ENCODE peak calls at places on chromosomes 16 and 17, in seven cellular contexts. W, I, G, V, R, E and B are unnamed samples.
A peak's percentile ranks its signal among the peaks of the same experiment; 100 is the strongest.

GRCh38 chr17:81238815-81239713 is at the start of the genes NDUFAF8 and TEPSIN:
- DNase-seq in W (peak; percentile 99), I (peak; percentile 100), G (peak; percentile 97), V (peak; percentile 99), R (peak; percentile 99), E (peak; percentile 100), B (peak; percentile 99)

GRCh38 chr17:33968350-33969044 is 286.6 kb upstream of the CCL2 start:
- DNase-seq in W (no peak), I (peak; percentile 18), G (no peak), V (no peak), R (no peak), E (no peak), B (no peak)

GRCh38 chr17:42016952-42017865 is at the start of gene DNAJC7:
- DNase-seq in W (peak; percentile 91), I (peak; percentile 96), G (peak; percentile 88), V (peak; percentile 92), R (peak; percentile 93), E (peak; percentile 91), B (peak; percentile 98)

GRCh38 chr16:67658849-67659674 is 998 bp downstream of the ACD start:
- DNase-seq in W (no peak), I (no peak), G (no peak), V (no peak), R (no peak), E (no peak), B (no peak)

GRCh38 chr16:56405977-56406376 is 19.4 kb downstream of the AMFR start:
- DNase-seq in W (no peak), I (no peak), G (no peak), V (no peak), R (no peak), E (no peak), B (no peak)

GRCh38 chr17:33893192-33893591 is 361.9 kb upstream of the CCL2 start:
- DNase-seq in W (no peak), I (no peak), G (no peak), V (no peak), R (no peak), E (no peak), B (no peak)

GRCh38 chr16:2987854-2988253 is 7.6 kb upstream of the PKMYT1 start:
- DNase-seq in W (no peak), I (no peak), G (no peak), V (no peak), R (no peak), E (no peak), B (no peak)

GRCh38 chr16:80725566-80726162 is 78.7 kb downstream of the CDYL2 start:
- DNase-seq in W (no peak), I (no peak), G (no peak), V (no peak), R (no peak), E (no peak), B (no peak)

GRCh38 chr16:73143681-73144370 is 95.9 kb upstream of the ZFHX3 start:
- DNase-seq in W (no peak), I (no peak), G (no peak), V (no peak), R (no peak), E (no peak), B (no peak)

GRCh38 chr16:51719376-51719775 is 568.3 kb upstream of the SALL1 start:
- DNase-seq in W (no peak), I (no peak), G (no peak), V (no peak), R (no peak), E (no peak), B (no peak)

GRCh38 chr17:83129676-83130075 is 50.3 kb downstream of the METRNL start:
- DNase-seq in W (no peak), I (no peak), G (no peak), V (no peak), R (no peak), E (no peak), B (peak; percentile 58)

GRCh38 chr17:79943354-79944241 is 92.1 kb downstream of the TBC1D16 start:
- DNase-seq in W (no peak), I (no peak), G (peak; percentile 29), V (no peak), R (no peak), E (no peak), B (no peak)

GRCh38 chr16:71854369-71854948 is 8.7 kb downstream of the ATXN1L start:
- DNase-seq in W (no peak), I (no peak), G (no peak), V (no peak), R (no peak), E (no peak), B (no peak)

DNA sequence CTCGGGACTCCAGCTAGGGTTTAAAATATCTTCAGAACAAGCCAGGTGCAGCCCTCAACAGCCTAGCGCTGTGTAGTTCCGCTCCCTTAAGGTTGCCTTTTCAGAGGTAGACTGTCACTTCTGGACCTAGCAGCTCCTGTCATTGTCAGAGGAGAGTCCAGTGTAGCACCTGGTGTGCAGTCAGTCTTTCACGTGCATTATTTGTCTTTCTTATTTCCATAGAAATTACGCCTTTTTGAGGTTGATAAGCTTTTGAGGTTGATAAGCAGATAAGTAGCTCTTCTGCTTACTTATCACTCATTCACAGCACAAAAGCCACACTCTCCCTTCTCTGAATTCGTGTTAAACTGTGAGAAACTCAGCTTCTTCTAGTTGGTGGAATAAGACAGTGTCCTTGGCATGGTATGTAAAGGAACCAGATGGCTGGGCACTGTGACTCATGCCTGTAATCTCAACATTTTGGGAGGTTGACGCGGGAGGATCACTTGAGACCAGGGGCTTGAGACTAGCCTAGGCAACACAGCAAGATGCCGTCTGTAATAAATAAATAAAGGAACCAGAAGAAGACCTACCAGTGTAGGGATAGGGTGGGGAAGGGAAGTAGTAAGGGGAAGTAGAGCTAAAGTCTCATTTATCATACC is 10.2 kb downstream of the EEF2K start:
- DNase-seq in W (peak; percentile 50), I (no peak), G (no peak), V (no peak), R (no peak), E (no peak), B (no peak)
- TF ChIP-seq POLR2A in W (no peak), I (no peak), G (no peak), V (no peak), R (no peak), E (no peak), B (no peak)

DNA sequence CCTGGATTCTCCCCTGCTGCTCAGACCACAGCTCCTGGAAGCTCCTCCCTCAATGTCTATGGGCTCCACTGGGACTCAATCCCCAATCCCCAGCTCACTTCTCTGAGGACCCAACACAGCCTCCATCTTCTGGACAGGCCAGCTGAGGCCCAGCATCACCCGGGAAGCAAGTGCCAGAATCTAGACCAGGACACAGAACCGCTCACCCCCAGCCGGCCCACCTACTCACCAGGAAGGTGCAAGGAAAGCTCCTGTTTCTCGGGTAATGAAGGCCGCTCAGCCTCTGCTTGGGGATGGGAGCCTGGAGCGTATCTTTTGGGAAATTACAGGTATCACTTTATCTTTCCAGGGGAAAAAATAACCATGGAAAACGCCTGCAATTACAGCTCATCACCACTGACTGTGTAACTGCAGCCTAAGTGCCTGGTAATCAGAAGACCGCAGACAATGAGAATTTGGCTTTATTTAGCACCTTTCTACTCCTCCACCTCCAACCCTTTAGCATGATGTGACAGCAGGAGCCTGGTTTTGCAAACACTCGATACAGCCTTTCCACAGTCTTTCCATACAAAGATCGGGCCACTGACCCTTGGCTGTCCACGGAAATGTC is 49.6 kb upstream of the RPL38 start:
- DNase-seq in W (no peak), I (no peak), G (no peak), V (no peak), R (no peak), E (no peak), B (no peak)
- TF ChIP-seq CTCF in W (no peak), I (no peak), G (no peak), V (no peak), R (no peak), E (no peak), B (no peak)

GRCh38 chr16:15440852-15441251 is 6.5 kb downstream of the BMERB1 start:
- DNase-seq in W (peak; percentile 41), I (peak; percentile 86), G (no peak), V (peak; percentile 27), R (no peak), E (no peak), B (no peak)
- TF ChIP-seq POLR2A in W (no peak), I (no peak), G (no peak), V (no peak), R (no peak), E (no peak), B (no peak)

DNA sequence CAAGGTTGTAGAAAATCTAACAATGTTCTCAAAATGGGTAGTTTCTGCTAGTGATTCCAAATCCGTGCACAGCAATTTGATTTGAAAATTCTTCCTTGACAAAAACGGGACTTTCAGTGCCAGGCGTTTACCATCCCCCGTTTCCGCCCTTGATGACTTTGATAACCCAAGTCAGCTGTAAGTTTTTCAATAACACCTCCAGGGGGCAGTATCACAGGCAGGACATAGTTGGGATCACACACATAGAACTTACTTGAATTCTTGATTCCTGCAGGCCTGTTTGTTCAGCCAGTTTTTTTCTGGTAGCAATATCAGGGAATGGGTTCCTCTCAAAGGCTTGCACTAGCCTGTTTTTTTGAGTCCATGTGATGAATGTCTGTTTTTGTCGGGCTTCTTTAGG is 5.6 kb downstream of the DUXB start:
- DNase-seq in W (no peak), I (peak; percentile 45), G (no peak), V (no peak), R (no peak), E (peak; percentile 46), B (no peak)
- TF ChIP-seq CTCF in W (no peak), I (peak; percentile 18), G (no peak), V (no peak), R (no peak), E (peak; percentile 36), B (no peak)